ENCODE peak calls at places on chromosomes 13 and 19, in six cellular contexts. T, F, U, J, M and Y are unnamed samples.

GRCh38 chr19:45137179-45137761 is 23.5 kb downstream of the NKPD1 start:
- DNase-seq in T (peak), J (no peak), F (peak), M (peak), U (no peak), Y (no peak)

GRCh38 chr13:90770334-90770733 is 577.2 kb upstream of the MIR17HG start:
- DNase-seq in U (no peak), F (no peak), T (no peak), M (no peak), J (no peak), Y (no peak)

GRCh38 chr19:1051791-1052190 is 11.9 kb downstream of the ABCA7 start:
- DNase-seq in J (no peak), F (no peak), T (no peak), M (no peak), U (no peak), Y (no peak)

GRCh38 chr13:42864952-42865634 is 83.7 kb downstream of the FAM216B start:
- DNase-seq in T (no peak), F (peak), M (no peak), U (no peak), J (no peak), Y (no peak)

GRCh38 chr19:21907516-21907915 is 71.5 kb upstream of the ZNF43 start:
- DNase-seq in M (no peak), J (no peak), F (no peak), T (no peak), U (no peak), Y (no peak)

GRCh38 chr13:110445183-110445582 is 116.3 kb downstream of the RAB20 start:
- DNase-seq in U (peak), T (peak), J (no peak), M (no peak), F (no peak), Y (no peak)

GRCh38 chr19:1132625-1133383 is 29.0 kb downstream of the GPX4 start:
- DNase-seq in M (no peak), J (no peak), F (peak), T (no peak), U (no peak), Y (no peak)

GRCh38 chr19:15337202-15337601 is 4.9 kb upstream of the BRD4 start:
- DNase-seq in T (no peak), J (no peak), M (no peak), F (peak), U (no peak), Y (no peak)

GRCh38 chr13:43289458-43290255 is 266.3 kb downstream of the DNAJC15 start:
- DNase-seq in J (no peak), U (no peak), M (no peak), T (no peak), F (peak), Y (no peak)

GRCh38 chr13:42146359-42146758 is 97.9 kb downstream of the DGKH start:
- DNase-seq in U (no peak), T (no peak), F (no peak), M (no peak), J (no peak), Y (no peak)

GRCh38 chr13:71864981-71865857 is 1.8 kb downstream of the DACH1 start:
- DNase-seq in J (no peak), U (peak), T (peak), M (peak), F (no peak), Y (peak)

GRCh38 chr13:108632649-108633167 is 3.3 kb downstream of the MYO16 start:
- DNase-seq in F (no peak), T (no peak), J (no peak), M (no peak), U (no peak), Y (no peak)

GRCh38 chr19:29685326-29685725 is 20.1 kb downstream of the PLEKHF1 start:
- DNase-seq in U (no peak), F (peak), T (no peak), J (no peak), M (no peak), Y (no peak)

GRCh38 chr19:30556230-30556711 is 184.1 kb downstream of the ZNF536 start:
- DNase-seq in T (no peak), M (no peak), U (no peak), F (no peak), J (no peak), Y (no peak)

GRCh38 chr13:40517486-40518311 is 148.7 kb downstream of the FOXO1 start:
- DNase-seq in J (no peak), M (no peak), U (no peak), T (peak), F (no peak), Y (no peak)

GRCh38 chr19:12564016-12564664 is 12.9 kb upstream of the ZNF564 start:
- DNase-seq in J (peak), U (peak), M (peak), T (peak), F (peak), Y (peak)

GRCh38 chr13:100513987-100514670 is 74.5 kb downstream of the GGACT start:
- DNase-seq in M (no peak), U (no peak), J (no peak), T (no peak), F (peak), Y (no peak)

GRCh38 chr13:35475960-35476943 is at the start of gene MAB21L1:
- DNase-seq in F (peak), J (peak), M (no peak), T (no peak), U (peak), Y (no peak)

GRCh38 chr19:48473161-48473966 is 4.2 kb downstream of the CYTH2 start:
- DNase-seq in F (no peak), T (no peak), U (no peak), M (no peak), J (no peak), Y (no peak)

GRCh38 chr13:87274209-87274819 is 396.9 kb upstream of the SLITRK5 start:
- DNase-seq in M (no peak), J (no peak), T (no peak), U (no peak), F (peak), Y (no peak)

GRCh38 chr19:1855828-1856255 is 7.5 kb downstream of the KLF16 start:
- DNase-seq in T (no peak), F (peak), U (peak), M (no peak), J (no peak), Y (no peak)

GRCh38 chr13:109945206-109945960 is 159.0 kb upstream of the IRS2 start:
- DNase-seq in T (no peak), U (no peak), F (peak), J (no peak), M (no peak), Y (no peak)

GRCh38 chr13:50126378-50127016 is 111.3 kb downstream of the KCNRG start:
- DNase-seq in T (no peak), U (no peak), F (peak), J (no peak), M (no peak), Y (no peak)

GRCh38 chr13:78183737-78184136 is 265.1 kb upstream of the EDNRB start:
- DNase-seq in U (no peak), F (peak), T (no peak), J (no peak), M (no peak), Y (no peak)

GRCh38 chr19:55392820-55393219 is 7.1 kb downstream of the RPL28 start:
- DNase-seq in U (no peak), F (no peak), M (no peak), J (no peak), T (no peak), Y (no peak)

GRCh38 chr13:114129649-114130062 is 2.8 kb downstream of the RASA3 start:
- DNase-seq in J (no peak), T (no peak), M (no peak), F (no peak), U (no peak), Y (no peak)

GRCh38 chr13:37617162-37617561 is 18.6 kb upstream of the POSTN start:
- DNase-seq in M (no peak), T (no peak), J (no peak), F (peak), U (no peak), Y (no peak)

GRCh38 chr19:51136333-51136732 is 5.8 kb upstream of the SIGLEC7 start:
- DNase-seq in J (no peak), U (no peak), M (no peak), T (no peak), F (no peak), Y (no peak)

GRCh38 chr13:110136660-110137585 is 170.0 kb downstream of the COL4A1 start:
- DNase-seq in F (no peak), M (peak), T (no peak), J (no peak), U (no peak), Y (no peak)

GRCh38 chr13:42892760-42893159 is 99.3 kb downstream of the EPSTI1 start:
- DNase-seq in F (peak), T (no peak), U (no peak), M (no peak), J (no peak), Y (no peak)

GRCh38 chr13:41639955-41640780 is 182.8 kb downstream of the RGCC start:
- DNase-seq in U (peak), M (no peak), T (no peak), F (peak), J (no peak), Y (no peak)

GRCh38 chr13:106818971-106819370 is 251.0 kb upstream of the ARGLU1 start:
- DNase-seq in J (no peak), F (no peak), M (no peak), T (no peak), U (no peak), Y (no peak)

GRCh38 chr19:43983912-43984686 is at the start of gene ZNF155:
- DNase-seq in T (peak), J (peak), F (peak), M (peak), U (peak), Y (peak)

GRCh38 chr13:28100149-28101121 is at the start of gene FLT3:
- DNase-seq in F (peak), M (peak), U (no peak), T (peak), J (peak), Y (no peak)

GRCh38 chr19:38267780-38268430 is 3.5 kb downstream of the SPINT2 start:
- DNase-seq in T (no peak), J (peak), M (no peak), F (no peak), U (no peak), Y (no peak)

GRCh38 chr19:33303791-33304759 is 1.7 kb upstream of the CEBPA start:
- DNase-seq in F (no peak), U (no peak), J (peak), M (peak), T (no peak), Y (no peak)

GRCh38 chr13:57633141-57633949 is 1.8 kb downstream of the PCDH17 start:
- DNase-seq in M (peak), J (peak), U (peak), T (no peak), F (no peak), Y (peak)